ENCODE peak calls at places on chromosomes 1 and 21, in ten cellular contexts. M, W, K, H, J, L, E, G, V and S are unnamed samples.

GRCh38 chr1:40133839-40134238 is 27.3 kb upstream of the RLF start:
- DNase-seq in M (no peak), W (no peak), E (no peak), H (no peak), J (no peak), V (peak; percentile 31), K (no peak), G (no peak), L (no peak), S (no peak)

GRCh38 chr1:11337536-11338350 is 64.7 kb downstream of the UBIAD1 start:
- DNase-seq in J (peak; percentile 50), H (peak; percentile 33), K (peak; percentile 42), E (peak; percentile 82), V (peak; percentile 54), W (no peak), G (peak; percentile 14), L (peak; percentile 47), M (no peak), S (peak; percentile 38)

GRCh38 chr21:36820176-36821031 is 121.5 kb downstream of the SIM2 start:
- DNase-seq in K (no peak), L (no peak), W (peak; percentile 7), H (no peak), E (peak; percentile 91), J (no peak), G (no peak), V (no peak), M (no peak), S (no peak)

GRCh38 chr1:172381981-172382380 is 38.5 kb upstream of the C1orf105 start:
- DNase-seq in W (peak; percentile 24), M (no peak), H (no peak), V (no peak), L (no peak), E (no peak), K (no peak), G (no peak), J (no peak), S (no peak)

GRCh38 chr1:94020764-94021579 is 100.0 kb downstream of the ABCA4 start:
- DNase-seq in J (no peak), M (peak; percentile 93), V (peak; percentile 41), K (peak; percentile 67), G (peak; percentile 91), H (no peak), E (peak; percentile 30), L (no peak), W (peak; percentile 100), S (peak; percentile 98)

GRCh38 chr1:45275054-45275453 is 51.6 kb upstream of the HPDL start:
- DNase-seq in V (no peak), W (no peak), J (no peak), G (no peak), K (no peak), E (peak; percentile 32), M (no peak), H (no peak), L (no peak), S (peak; percentile 12)

GRCh38 chr1:19139711-19140110 is 70.4 kb downstream of the UBR4 start:
- DNase-seq in J (no peak), V (no peak), H (no peak), L (no peak), E (no peak), G (no peak), M (no peak), W (no peak), K (no peak), S (no peak)

GRCh38 chr1:7575041-7575400 is 196.1 kb upstream of the VAMP3 start:
- DNase-seq in W (no peak), E (no peak), L (no peak), M (no peak), J (no peak), G (no peak), H (no peak), K (no peak), V (no peak), S (no peak)

GRCh38 chr1:22454476-22455056 is 2.9 kb downstream of the ZBTB40 start:
- DNase-seq in K (peak; percentile 33), V (no peak), J (no peak), L (no peak), W (no peak), M (no peak), E (no peak), G (no peak), H (no peak), S (no peak)

GRCh38 chr1:22452401-22452963 is 831 bp downstream of the ZBTB40 start:
- DNase-seq in G (peak; percentile 65), K (peak; percentile 41), W (peak; percentile 53), M (no peak), V (peak; percentile 29), H (no peak), L (no peak), J (no peak), E (no peak), S (peak; percentile 61)

GRCh38 chr1:22451702-22452400 is at the start of gene ZBTB40:
- DNase-seq in M (peak; percentile 91), L (peak; percentile 89), W (peak; percentile 99), J (peak; percentile 96), H (peak; percentile 98), E (peak; percentile 99), K (peak; percentile 96), G (peak; percentile 98), V (peak; percentile 93), S (peak; percentile 99)

GRCh38 chr1:22450421-22451021 is 1.1 kb upstream of the ZBTB40 start:
- DNase-seq in L (no peak), W (no peak), V (peak; percentile 15), H (no peak), M (no peak), K (no peak), J (no peak), G (no peak), E (no peak), S (no peak)

GRCh38 chr1:22453181-22453580 is 1.5 kb downstream of the ZBTB40 start:
- DNase-seq in V (no peak), J (no peak), E (no peak), M (no peak), G (no peak), L (no peak), H (no peak), K (no peak), W (no peak), S (no peak)
- H3K4me3 ChIP-seq in V (peak overlapping the region; percentile 85), J (peak overlapping the region; percentile 86), E (peak overlapping the region; percentile 87), M (no peak overlapping the region), G (peak overlapping the region; percentile 84), L (peak overlapping the region; percentile 71), H (peak overlapping the region; percentile 95), K (peak overlapping the region; percentile 87), W (peak overlapping the region; percentile 98), S (peak overlapping the region; percentile 81)

DNA sequence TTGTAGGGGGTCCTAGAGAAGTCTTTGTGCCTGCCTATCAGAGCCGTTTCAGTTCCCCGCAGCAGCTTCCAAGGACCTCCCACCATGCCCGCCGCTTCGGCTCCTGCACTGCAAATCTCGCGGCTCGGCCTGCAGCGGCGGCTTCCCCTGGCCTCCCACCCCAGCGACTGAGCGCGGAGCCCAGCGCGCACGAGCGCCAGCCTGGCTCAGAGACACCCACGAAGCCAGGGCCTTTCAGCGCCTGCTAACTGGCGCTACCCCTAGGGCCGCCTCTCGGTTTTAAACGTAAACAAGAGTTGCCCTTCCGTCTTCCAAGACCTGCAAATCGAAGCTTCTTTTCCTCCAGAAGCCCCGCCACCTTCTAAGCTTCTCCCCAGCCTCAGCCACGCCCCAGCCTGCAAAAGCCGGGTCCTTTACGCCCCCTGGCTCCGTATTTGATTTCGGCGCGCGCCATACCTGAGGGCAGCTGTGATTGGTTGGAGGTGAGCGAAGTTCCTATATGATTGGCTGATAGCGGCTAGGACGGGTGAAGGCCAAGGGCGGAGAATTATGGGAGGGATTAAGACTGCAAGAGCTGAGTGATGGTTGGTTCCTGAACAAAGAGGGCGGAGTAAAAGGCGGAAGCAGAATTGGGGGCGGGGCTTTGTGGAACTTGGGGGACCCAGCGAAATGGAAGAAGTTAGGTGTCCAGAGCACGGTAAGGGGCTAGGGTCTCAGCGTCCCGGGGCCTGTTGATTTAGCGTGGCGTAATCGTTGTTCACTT is at the start of gene TTF2:
- DNase-seq in J (peak; percentile 97), H (peak; percentile 82), E (peak; percentile 100), V (peak; percentile 98), M (peak; percentile 92), L (peak; percentile 89), W (peak; percentile 99), G (peak; percentile 98), K (peak; percentile 99), S (peak; percentile 99)
- TF ChIP-seq CTCF in J (peak; percentile 19), H (peak; percentile 30), E (peak; percentile 9), V (no peak), M (peak; percentile 30), L (no peak), W (no peak), G (no peak), K (peak; percentile 25), S (no peak)

GRCh38 chr1:145751491-145752021 is 32.3 kb downstream of the CD160 start:
- DNase-seq in J (no peak), M (peak; percentile 83), L (no peak), G (peak; percentile 96), W (peak; percentile 98), K (peak; percentile 43), V (peak; percentile 65), H (no peak), E (no peak), S (peak; percentile 87)
- H3K4me3 ChIP-seq in J (no peak overlapping the region), M (peak overlapping the region; percentile 25), L (no peak overlapping the region), G (no peak overlapping the region), W (no peak overlapping the region), K (no peak overlapping the region), V (no peak overlapping the region), H (no peak overlapping the region), E (no peak overlapping the region), S (no peak overlapping the region)

GRCh38 chr1:181175955-181176354 is 87.5 kb downstream of the IER5 start:
- DNase-seq in E (no peak), W (no peak), K (no peak), G (no peak), V (no peak), H (no peak), J (no peak), M (no peak), L (no peak), S (no peak)

GRCh38 chr1:181179279-181179979 is 90.9 kb downstream of the IER5 start:
- DNase-seq in K (no peak), W (no peak), J (no peak), M (no peak), L (no peak), G (no peak), V (no peak), H (no peak), E (no peak), S (no peak)

GRCh38 chr1:181181792-181182585 is 93.5 kb downstream of the IER5 start:
- DNase-seq in W (no peak), E (peak; percentile 29), K (no peak), J (no peak), L (no peak), G (no peak), H (no peak), M (no peak), V (no peak), S (no peak)

GRCh38 chr1:181178241-181178640 is 89.7 kb downstream of the IER5 start:
- DNase-seq in M (no peak), L (no peak), E (no peak), J (no peak), V (no peak), K (no peak), G (no peak), H (no peak), W (no peak), S (no peak)

DNA sequence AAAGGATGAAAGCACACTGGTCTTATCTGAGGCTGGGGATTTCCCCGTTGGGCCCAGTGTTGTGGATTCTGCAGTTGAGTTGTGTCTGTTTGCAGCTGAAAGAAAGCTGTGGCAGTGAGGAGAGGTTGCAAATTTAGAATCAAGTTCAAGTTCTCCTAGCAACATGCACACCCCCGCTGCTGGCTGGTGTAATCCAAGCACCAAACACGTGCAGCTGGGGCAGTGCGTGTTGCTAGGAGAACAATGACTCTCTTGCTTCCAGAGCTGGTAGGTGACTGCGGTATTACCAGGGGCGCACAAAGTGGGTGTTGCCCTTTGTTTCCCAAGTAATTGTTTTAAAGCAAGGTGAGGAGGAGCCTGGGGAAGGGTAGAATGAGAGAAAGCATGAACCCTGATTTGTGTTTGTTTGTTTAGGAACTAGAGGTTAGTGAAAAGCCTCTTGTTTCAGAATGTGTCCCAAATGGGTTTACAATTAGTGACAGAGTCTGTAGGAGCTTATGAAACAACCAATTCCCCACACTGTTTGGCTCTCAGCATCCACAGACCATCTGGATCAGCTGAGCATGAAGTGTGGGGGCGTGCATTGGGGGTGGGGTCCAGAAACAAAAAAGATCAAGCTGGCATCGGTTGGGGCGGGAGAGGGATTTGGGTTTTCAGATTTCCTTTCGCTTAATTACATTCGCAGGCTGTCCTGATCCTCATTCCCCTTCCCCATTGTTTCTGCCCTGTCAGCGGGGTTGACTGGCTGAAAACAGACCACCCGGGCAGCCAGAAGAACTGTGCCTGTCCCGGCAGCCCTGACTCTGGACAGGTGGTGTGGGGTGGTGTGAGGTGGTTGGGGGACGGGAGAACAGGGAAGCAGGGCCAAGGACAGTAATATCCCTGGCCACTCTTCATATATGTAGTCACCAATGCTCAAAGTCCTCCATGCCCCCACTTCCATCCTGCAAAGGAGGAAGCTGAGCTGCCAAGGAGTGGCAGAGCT is 91.8 kb downstream of the IER5 start:
- DNase-seq in G (peak; percentile 42), J (no peak), H (peak; percentile 58), K (peak; percentile 51), L (no peak), E (peak; percentile 83), V (no peak), W (peak; percentile 72), M (peak; percentile 63), S (peak; percentile 71)
- TF ChIP-seq CTCF in G (no peak), J (no peak), H (no peak), K (no peak), L (no peak), E (no peak), V (no peak), W (no peak), M (no peak), S (no peak)